ENCODE peak calls at places on chromosomes 2 and 18, in eight cellular contexts. F is bronchial epithelial cell; I is DMS 273 treated with DMSO at 0.1 percent for 48 hours; J is NCI-H1436; C is right cardiac atrium; B is stimulated activated CD8-positive, alpha-beta memory T cell treated with anti-CD3 and anti-CD28 coated beads, Interleukin-4, amount 100 ng/mL, for 1 hour; E is HFFc6; Z is HL-60. M is an unnamed sample.

GRCh38 chr18:38047820-38048219 is 482.2 kb upstream of the CELF4 start:
- DNase-seq in B (no peak), C (no peak), E (no peak), F (no peak), I (no peak), J (no peak), Z (no peak), M (no peak)

GRCh38 chr2:80058562-80058961 is 246.0 kb downstream of the LRRTM1 start:
- DNase-seq in B (no peak), Z (no peak), E (no peak), J (no peak), C (no peak), F (no peak), I (no peak), M (no peak)

GRCh38 chr2:151193576-151193975 is 68.1 kb downstream of the RBM43 start:
- DNase-seq in I (no peak), B (no peak), E (no peak), Z (no peak), C (no peak), J (no peak), F (no peak), M (no peak)

GRCh38 chr2:36461039-36461681 is 105.6 kb downstream of the CRIM1 start:
- DNase-seq in F (peak; percentile 93), B (no peak), C (no peak), E (peak; percentile 90), I (no peak), J (no peak), Z (no peak), M (no peak)

GRCh38 chr2:177355874-177356273 is 36.7 kb upstream of the AGPS start:
- DNase-seq in C (no peak), B (no peak), I (no peak), Z (no peak), F (no peak), J (no peak), E (no peak), M (no peak)

GRCh38 chr2:158602027-158602426 is 145.3 kb downstream of the PKP4 start:
- DNase-seq in I (no peak), J (no peak), B (no peak), E (no peak), C (no peak), Z (no peak), F (peak; percentile 37), M (no peak)

GRCh38 chr2:225002656-225003045 is 39.6 kb downstream of the DOCK10 start:
- DNase-seq in I (no peak), Z (no peak), E (no peak), C (no peak), J (no peak), B (no peak), F (no peak), M (no peak)

GRCh38 chr2:126788113-126788512 is 110.6 kb upstream of the TEX51 start:
- DNase-seq in F (no peak), I (no peak), B (no peak), E (no peak), C (no peak), J (no peak), Z (no peak), M (no peak)

GRCh38 chr18:74248189-74248975 is 43.4 kb downstream of the CYB5A start:
- DNase-seq in F (no peak), Z (no peak), I (no peak), E (no peak), J (no peak), C (no peak), B (no peak), M (no peak)

GRCh38 chr2:136796339-136796738 is 31.0 kb downstream of the THSD7B start:
- DNase-seq in C (no peak), I (no peak), B (no peak), J (no peak), F (no peak), E (no peak), Z (no peak), M (no peak)

GRCh38 chr2:126200538-126200937 is 455.4 kb upstream of the GYPC start:
- DNase-seq in B (no peak), E (no peak), J (no peak), F (no peak), Z (no peak), C (no peak), I (no peak), M (no peak)

GRCh38 chr2:240248981-240249422 is 108.5 kb upstream of the OTOS start:
- DNase-seq in C (peak; percentile 56), J (no peak), F (no peak), E (no peak), Z (no peak), B (no peak), I (no peak), M (no peak)

GRCh38 chr2:231300020-231300721 is 95.3 kb upstream of the B3GNT7 start:
- DNase-seq in Z (no peak), F (peak; percentile 79), J (no peak), E (no peak), C (no peak), B (no peak), I (no peak), M (no peak)

GRCh38 chr18:14179306-14179705 is 47.1 kb upstream of the ZNF519 start:
- DNase-seq in C (no peak), F (no peak), I (no peak), E (no peak), Z (no peak), J (no peak), B (no peak), M (no peak)

GRCh38 chr2:240629419-240629967 is 4.2 kb downstream of the GPR35 start:
- DNase-seq in F (no peak), Z (no peak), C (peak; percentile 17), J (no peak), B (no peak), I (no peak), E (no peak), M (peak; percentile 23)

GRCh38 chr2:143489135-143489534 is 359.9 kb downstream of the ARHGAP15 start:
- DNase-seq in I (no peak), F (peak; percentile 50), Z (no peak), C (no peak), J (no peak), E (peak; percentile 90), B (no peak), M (no peak)

GRCh38 chr2:158687315-158687714 is 107.8 kb upstream of the DAPL1 start:
- DNase-seq in C (no peak), Z (no peak), J (no peak), I (no peak), F (no peak), E (no peak), B (no peak), M (no peak)

GRCh38 chr18:25650201-25650941 is 298.4 kb upstream of the ZNF521 start:
- DNase-seq in B (no peak), C (no peak), Z (no peak), I (no peak), F (no peak), E (peak; percentile 95), J (no peak), M (no peak)

M was measured in activated T-cell treated with anti-CD3 and anti-CD28 coated beads, Interleukin-2, amount 50 U/mL, for 24 hours.